ENCODE peak calls at places on chromosomes 7 and 10, in four cellular contexts. I, E, S and J are unnamed samples.

GRCh38 chr7:3103614-3104399 is 60.1 kb upstream of the CARD11 start:
- DNase-seq in S (no peak), I (no peak), E (no peak), J (no peak)

GRCh38 chr10:52420656-52421055 is 106.6 kb downstream of the DKK1 start:
- DNase-seq in S (no peak), E (peak), I (no peak), J (no peak)

GRCh38 chr10:86678999-86679792 is 10.9 kb downstream of the LDB3 start:
- DNase-seq in I (no peak), E (no peak), S (no peak), J (no peak)

GRCh38 chr7:144437370-144438191 is 34.1 kb upstream of the NOBOX start:
- DNase-seq in S (peak), E (peak), I (no peak), J (no peak)

GRCh38 chr7:50210706-50211115 is 93.8 kb upstream of the IKZF1 start:
- DNase-seq in S (no peak), I (peak), E (no peak), J (no peak)

GRCh38 chr10:48384699-48384982 is 78.2 kb downstream of the MAPK8 start:
- DNase-seq in S (no peak), E (no peak), I (no peak), J (no peak)

GRCh38 chr7:77657427-77658331 is 38.6 kb upstream of the RSBN1L start:
- DNase-seq in I (no peak), E (peak), S (peak), J (no peak)

GRCh38 chr10:118694848-118695247 is 59.9 kb downstream of the CACUL1 start:
- DNase-seq in S (no peak), E (peak), I (no peak), J (no peak)

GRCh38 chr10:75009426-75009825 is 102.0 kb upstream of the SAMD8 start:
- DNase-seq in S (no peak), I (no peak), E (no peak), J (no peak)

DNA sequence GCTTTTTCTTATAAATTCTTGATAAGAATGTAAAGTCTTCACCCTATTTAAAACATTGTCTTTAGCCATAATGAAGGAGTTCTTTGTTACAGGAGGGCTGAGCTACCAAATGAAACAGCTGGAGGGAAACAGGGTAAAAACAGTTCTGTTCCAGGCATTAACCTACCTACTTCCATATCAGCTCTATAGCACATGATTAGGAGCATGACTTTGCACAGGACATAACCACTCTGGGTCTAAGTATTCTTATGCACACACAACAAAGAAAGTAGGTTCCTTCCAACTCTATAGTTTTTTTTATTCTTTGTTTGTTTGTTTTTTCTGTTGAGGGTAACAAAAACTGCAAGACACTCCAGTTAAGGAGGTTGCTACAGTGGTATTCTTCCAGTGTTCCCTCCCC is 52.7 kb downstream of the SCIN start:
- DNase-seq in S (no peak), E (no peak), I (no peak), J (no peak)
- H3K27ac ChIP-seq in S (no peak), E (no peak), I (no peak), J (no peak)

GRCh38 chr7:52061666-52062065 is 745.1 kb upstream of the COBL start:
- DNase-seq in I (no peak), S (no peak), E (no peak), J (no peak)
- H3K27ac ChIP-seq in I (no peak), S (no peak), E (no peak), J (no peak)

DNA sequence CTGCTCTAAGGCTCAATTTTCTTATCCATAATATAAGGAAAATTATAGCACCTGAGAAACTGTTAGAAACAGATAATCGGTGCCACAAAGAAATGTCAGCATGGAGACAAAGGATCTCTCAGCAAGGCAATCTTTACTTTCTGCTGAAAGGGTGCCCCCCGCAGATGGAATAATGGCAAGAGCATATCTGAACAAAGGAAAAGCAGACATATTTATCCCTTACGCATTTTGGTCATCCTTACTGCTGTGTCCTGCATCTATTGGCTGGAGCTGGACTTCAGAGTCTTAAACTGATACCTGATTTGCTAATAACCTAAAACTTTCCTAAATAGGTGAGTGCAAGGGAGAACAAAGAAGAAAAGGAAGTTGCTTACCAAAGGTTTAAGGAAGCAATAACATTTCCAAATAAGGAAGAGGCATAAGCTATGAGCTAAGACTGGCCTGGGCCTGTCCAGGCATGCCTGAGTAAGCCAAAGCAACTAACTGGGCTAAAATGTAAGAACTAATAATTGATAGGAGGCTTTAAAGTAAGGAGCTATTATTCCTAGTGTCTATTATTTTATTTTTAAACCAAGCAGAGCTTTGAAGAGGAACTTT is 39.6 kb upstream of the ELMO1 start:
- DNase-seq in I (no peak), S (no peak), E (no peak), J (no peak)
- H3K27ac ChIP-seq in I (no peak), S (no peak), E (no peak), J (no peak)

DNA sequence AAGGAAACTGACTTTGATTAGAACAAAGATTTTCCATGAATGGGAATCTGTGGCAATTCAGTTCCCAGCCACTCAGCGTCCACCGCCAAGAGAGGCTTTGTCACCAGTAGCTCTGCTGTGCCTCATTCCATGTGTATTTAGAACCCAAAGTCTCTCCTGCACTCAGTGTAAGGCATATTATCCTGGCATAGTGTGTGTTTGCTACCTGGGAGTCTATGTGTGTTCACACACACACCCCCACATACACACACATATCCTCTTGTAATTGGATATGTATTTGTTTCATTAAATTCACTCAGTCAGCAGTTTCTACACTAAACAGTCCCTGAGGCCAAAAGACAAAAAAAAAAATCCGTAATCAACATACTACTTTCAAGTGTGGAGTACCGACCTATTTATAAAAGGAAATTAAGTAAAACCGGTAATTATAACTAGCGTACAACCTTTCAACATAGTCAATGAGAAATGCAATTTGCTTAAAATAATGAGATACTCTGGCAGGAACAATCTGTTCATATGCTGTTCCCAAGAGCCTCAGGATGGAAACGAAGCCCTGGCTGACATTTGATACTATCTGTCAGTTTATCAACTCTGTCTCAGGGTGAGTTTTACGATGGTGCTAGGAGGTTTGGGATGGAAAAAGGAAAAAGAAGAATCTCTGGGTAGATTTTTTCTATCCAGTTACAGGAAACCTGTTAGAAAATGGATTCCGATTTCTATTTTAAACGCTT is 425.8 kb upstream of the CELF2 start:
- DNase-seq in S (no peak), E (no peak), I (no peak), J (no peak)
- H3K27ac ChIP-seq in S (no peak), E (no peak), I (no peak), J (no peak)

GRCh38 chr10:102311025-102311420 is 65.7 kb downstream of the GBF1 start:
- DNase-seq in I (no peak), E (peak), S (no peak), J (no peak)

GRCh38 chr10:102313221-102313896 is 68.0 kb downstream of the GBF1 start:
- DNase-seq in I (no peak), E (peak), S (no peak), J (no peak)

GRCh38 chr10:102314801-102315200 is 69.5 kb downstream of the GBF1 start:
- DNase-seq in I (no peak), E (no peak), S (no peak), J (no peak)

GRCh38 chr10:102310356-102311024 is 65.2 kb downstream of the GBF1 start:
- DNase-seq in I (no peak), E (peak), S (peak), J (no peak)

GRCh38 chr10:102312683-102313082 is 67.4 kb downstream of the GBF1 start:
- DNase-seq in I (no peak), E (peak), S (no peak), J (no peak)
- H3K27ac ChIP-seq in I (no peak), E (peak), S (no peak), J (no peak)